ENCODE peak calls at places on chromosome 14, in four cellular contexts. M, U, L and Y are unnamed samples.

GRCh38 chr14:64732066-64732465 is 27.8 kb downstream of the PLEKHG3 start:
- DNase-seq in M (no peak), U (no peak), L (no peak), Y (no peak)

GRCh38 chr14:24436355-24437019 is 6.1 kb downstream of the SDR39U1 start:
- DNase-seq in M (peak; percentile 90), U (peak; percentile 58), L (no peak), Y (peak; percentile 79)

GRCh38 chr14:35258420-35258819 is 33.8 kb upstream of the PSMA6 start:
- DNase-seq in M (no peak), U (no peak), L (no peak), Y (peak; percentile 41)

GRCh38 chr14:61575126-61575525 is 120.2 kb upstream of the HIF1A start:
- DNase-seq in M (no peak), U (no peak), L (no peak), Y (no peak)

GRCh38 chr14:89466939-89467338 is 49.9 kb upstream of the FOXN3 start:
- DNase-seq in M (no peak), U (no peak), L (no peak), Y (no peak)

GRCh38 chr14:60753264-60754126 is 18.9 kb downstream of the MNAT1 start:
- DNase-seq in M (peak; percentile 62), U (no peak), L (peak; percentile 12), Y (peak; percentile 79)

GRCh38 chr14:76977793-76978730 is 50.4 kb downstream of the IRF2BPL start:
- DNase-seq in M (peak; percentile 86), U (peak; percentile 48), L (peak; percentile 62), Y (peak; percentile 99)

GRCh38 chr14:31930070-31930469 is 147.0 kb upstream of the ARHGAP5 start:
- DNase-seq in M (no peak), U (no peak), L (no peak), Y (no peak)

GRCh38 chr14:101358320-101358569 is 203.1 kb upstream of the DIO3 start:
- DNase-seq in M (no peak), U (no peak), L (no peak), Y (no peak)

GRCh38 chr14:95683793-95684192 is 2.4 kb upstream of the TCL1B start:
- DNase-seq in M (no peak), U (peak; percentile 44), L (peak; percentile 5), Y (no peak)

GRCh38 chr14:105853089-105853906 is 326.9 kb downstream of the TMEM121 start:
- DNase-seq in M (no peak), U (no peak), L (no peak), Y (no peak)

GRCh38 chr14:65414961-65415589 is 2.5 kb downstream of the FUT8 start:
- DNase-seq in M (peak; percentile 68), U (no peak), L (no peak), Y (peak; percentile 35)